ENCODE peak calls at places on chromosomes 16 and 17, in four cellular contexts. D is HepG2, U is WTC11, A is GM12878. Q is an unnamed sample.

GRCh38 chr17:63140255-63140654 is 174.2 kb downstream of the TANC2 start:
- DNase-seq in U (no peak), D (no peak), A (peak; percentile 4), Q (no peak)

GRCh38 chr16:71880176-71880575 is 3.8 kb downstream of the ZNF821 start:
- DNase-seq in A (no peak), D (no peak), U (no peak), Q (no peak)

GRCh38 chr17:74147436-74147835 is 56.0 kb upstream of the RPL38 start:
- DNase-seq in D (no peak), A (no peak), U (no peak), Q (no peak)

GRCh38 chr16:19138601-19139000 is 24.8 kb downstream of the ITPRIPL2 start:
- DNase-seq in U (no peak), A (no peak), D (no peak), Q (no peak)

GRCh38 chr16:74107795-74108610 is 188.6 kb upstream of the PSMD7 start:
- DNase-seq in U (peak; percentile 80), A (peak; percentile 16), D (peak; percentile 61), Q (peak; percentile 40)

GRCh38 chr17:29905879-29906167 is 24.2 kb downstream of the SSH2 start:
- DNase-seq in D (no peak), A (no peak), U (no peak), Q (no peak)

GRCh38 chr17:879546-879945 is 97.4 kb downstream of the MRM3 start:
- DNase-seq in D (peak; percentile 45), U (peak; percentile 94), A (peak; percentile 5), Q (peak; percentile 76)

GRCh38 chr17:27917000-27917399 is 23.8 kb upstream of the LYRM9 start:
- DNase-seq in U (no peak), D (no peak), A (no peak), Q (no peak)

GRCh38 chr17:16287563-16288027 is 65.7 kb downstream of the CENPV start:
- DNase-seq in A (peak; percentile 80), D (peak; percentile 48), U (no peak), Q (peak; percentile 36)

GRCh38 chr16:7278636-7279035 is 54.0 kb upstream of the RBFOX1 start:
- DNase-seq in D (no peak), A (no peak), U (no peak), Q (no peak)

GRCh38 chr17:48127371-48128051 is 19.9 kb downstream of the SNX11 start:
- DNase-seq in A (no peak), U (no peak), D (no peak), Q (no peak)

GRCh38 chr16:66508261-66508913 is 41.5 kb downstream of the TK2 start:
- DNase-seq in A (no peak), D (no peak), U (no peak), Q (no peak)

GRCh38 chr17:77882481-77883212 is 75.9 kb upstream of the TNRC6C start:
- DNase-seq in A (peak; percentile 60), U (no peak), D (peak; percentile 18), Q (no peak)
- TF ChIP-seq CREM in A (peak; percentile 65), U (no peak), D (no peak), Q (peak; percentile 16)

GRCh38 chr17:42598905-42599304 is 10.3 kb downstream of the RETREG3 start:
- DNase-seq in D (no peak), U (no peak), A (no peak), Q (no peak)
- TF ChIP-seq CREM in D (no peak), U (no peak), A (no peak), Q (no peak)

GRCh38 chr16:85995591-85996461 is 96.9 kb downstream of the IRF8 start:
- DNase-seq in A (peak; percentile 74), U (no peak), D (no peak), Q (no peak)
- TF ChIP-seq CREM in A (peak; percentile 47), U (no peak), D (no peak), Q (no peak)

GRCh38 chr16:13885700-13886099 is 34.3 kb upstream of the ERCC4 start:
- DNase-seq in D (peak; percentile 86), A (no peak), U (no peak), Q (no peak)
- TF ChIP-seq CREM in D (no peak), A (no peak), U (no peak), Q (no peak)

GRCh38 chr17:67834634-67835033 is 9.3 kb downstream of the BPTF start:
- DNase-seq in D (no peak), U (no peak), A (no peak), Q (no peak)
- TF ChIP-seq CREM in D (no peak), U (no peak), A (no peak), Q (no peak)

GRCh38 chr17:61362852-61363600 is 36.6 kb upstream of the TBX2 start:
- DNase-seq in A (no peak), D (peak; percentile 57), U (no peak), Q (no peak)
- TF ChIP-seq CREM in A (no peak), D (no peak), U (no peak), Q (no peak)

Q was measured in K562.